ENCODE peak calls at places on chromosomes 7 and 10, in ten cellular contexts. A is esophagus squamous epithelium; F is Caki2; R is A549; X is activated CD8-positive, alpha-beta memory T cell treated with anti-CD3 and anti-CD28 coated beads, Interleukin-2, amount 10 ng/mL, durations not matched to agents 7 days and 5 days; Y is HFF-Myc; L is putamen; M is AG04450; C is activated T-cell treated with anti-CD3 and anti-CD28 coated beads, Interleukin-2, amount 50 U/mL, for 48 hours; K is H7. N is an unnamed sample.

GRCh38 chr7:44287488-44288380 is 37.7 kb downstream of the CAMK2B start:
- DNase-seq in F (no peak), M (no peak), L (no peak), A (no peak), K (peak; percentile 43), R (no peak), X (peak; percentile 36), Y (no peak), C (no peak), N (no peak)

GRCh38 chr10:131648386-131649020 is 252.3 kb upstream of the PPP2R2D start:
- DNase-seq in X (no peak), K (no peak), F (no peak), Y (no peak), C (no peak), M (no peak), A (no peak), R (no peak), L (no peak), N (no peak)

GRCh38 chr10:92066386-92066785 is 142.8 kb downstream of the BTAF1 start:
- DNase-seq in R (no peak), C (no peak), Y (no peak), K (no peak), M (no peak), A (no peak), L (no peak), X (no peak), F (no peak), N (no peak)

GRCh38 chr10:124717358-124717757 is 26.8 kb downstream of the FAM53B start:
- DNase-seq in Y (no peak), R (no peak), X (no peak), K (no peak), A (no peak), C (no peak), L (no peak), M (no peak), F (no peak), N (no peak)

GRCh38 chr7:5755704-5756131 is 25.7 kb downstream of the RNF216 start:
- DNase-seq in R (peak; percentile 34), K (no peak), X (no peak), C (no peak), L (no peak), F (no peak), M (peak; percentile 47), A (no peak), Y (peak; percentile 38), N (no peak)

GRCh38 chr7:12389089-12389700 is 14.5 kb downstream of the VWDE start:
- DNase-seq in Y (peak; percentile 20), A (no peak), L (peak; percentile 45), F (peak; percentile 33), K (peak; percentile 38), M (peak; percentile 36), C (peak; percentile 22), X (peak; percentile 62), R (peak; percentile 69), N (peak; percentile 30)

GRCh38 chr7:132544025-132544424 is 32.2 kb downstream of the PLXNA4 start:
- DNase-seq in Y (no peak), L (no peak), X (peak; percentile 63), F (no peak), M (no peak), A (no peak), C (no peak), R (no peak), K (no peak), N (no peak)

GRCh38 chr7:137944168-137944567 is 57.7 kb downstream of the CREB3L2 start:
- DNase-seq in R (no peak), L (no peak), K (no peak), F (no peak), M (peak; percentile 78), Y (no peak), C (no peak), A (no peak), X (no peak), N (no peak)

GRCh38 chr7:12731214-12731656 is 43.8 kb downstream of the ARL4A start:
- DNase-seq in K (no peak), R (peak; percentile 64), L (no peak), X (peak; percentile 56), M (no peak), Y (peak; percentile 38), C (no peak), F (no peak), A (no peak), N (no peak)

N was measured in stimulated activated naive CD8-positive, alpha-beta T cell treated with anti-CD3 and anti-CD28 coated beads, Interleukin-15, Interleukin-2, amounts not matched to agents 100 U/mL and 50 U/mL, for 24 hours.